ENCODE peak calls at places on chromosomes 3 and 15, in ten cellular contexts. I is AG04450; Y is activated T-helper 1 cell treated with anti-CD3 and anti-CD28 coated beads, Interleukin-2, amount 50 U/mL, for 16 hours; W is HEK293T; B is activated naive CD4-positive, alpha-beta T cell treated with Interleukin-2 at 50 U/mL for 16 hours; V is ELF-1; O is skeletal muscle cell; X is fibroblast of gingiva; F is iris pigment epithelial cell; P is T-cell. C is an unnamed sample.
A peak's percentile ranks its signal among the peaks of the same experiment; 100 is the strongest.

GRCh38 chr15:63494406-63494805 is 10.0 kb upstream of the USP3 start:
- DNase-seq in O (no peak), Y (no peak), P (no peak), B (peak; percentile 42), W (no peak), I (no peak), X (no peak), F (no peak), V (no peak), C (no peak)

GRCh38 chr15:49852756-49853155 is 231.9 kb downstream of the DTWD1 start:
- DNase-seq in I (no peak), O (no peak), X (peak; percentile 65), W (no peak), Y (no peak), B (no peak), P (no peak), V (no peak), F (no peak), C (no peak)

GRCh38 chr15:93466380-93466779 is 377.4 kb upstream of the RGMA start:
- DNase-seq in Y (no peak), P (no peak), W (no peak), F (no peak), O (no peak), X (no peak), I (no peak), B (no peak), V (no peak), C (no peak)

GRCh38 chr15:49621327-49622210 is 721 bp downstream of the DTWD1 start:
- DNase-seq in X (peak; percentile 4), O (no peak), I (no peak), W (no peak), P (no peak), V (no peak), F (peak; percentile 19), B (no peak), Y (no peak), C (no peak)

GRCh38 chr3:130900959-130901358 is 7.1 kb downstream of the ATP2C1 start:
- DNase-seq in X (no peak), W (no peak), V (no peak), O (no peak), Y (no peak), F (peak; percentile 31), P (no peak), B (no peak), I (no peak), C (no peak)

GRCh38 chr15:96849501-96849900 is 519.0 kb downstream of the NR2F2 start:
- DNase-seq in W (no peak), F (peak; percentile 53), B (no peak), Y (no peak), X (peak; percentile 39), V (no peak), I (peak; percentile 11), P (no peak), O (peak; percentile 71), C (no peak)

GRCh38 chr3:168248383-168249047 is 152.8 kb upstream of the GOLIM4 start:
- DNase-seq in F (peak; percentile 36), B (no peak), O (peak; percentile 8), P (no peak), W (peak; percentile 48), Y (no peak), X (peak; percentile 50), V (peak; percentile 63), I (no peak), C (no peak)

GRCh38 chr15:58748040-58748786 is 1.3 kb downstream of the ADAM10 start:
- DNase-seq in P (peak; percentile 26), F (no peak), Y (no peak), V (no peak), O (no peak), W (no peak), X (no peak), B (peak; percentile 55), I (no peak), C (no peak)

GRCh38 chr15:91263632-91264477 is 163.8 kb downstream of the SV2B start:
- DNase-seq in Y (no peak), W (no peak), V (no peak), P (no peak), O (peak; percentile 14), I (no peak), B (no peak), X (no peak), F (peak; percentile 31), C (no peak)

GRCh38 chr3:186644683-186645082 is 4.5 kb downstream of the FETUB start:
- DNase-seq in F (no peak), O (no peak), B (no peak), P (no peak), Y (no peak), X (no peak), I (no peak), V (no peak), W (no peak), C (no peak)

GRCh38 chr3:52028572-52028971 is 27.8 kb downstream of the DUSP7 start:
- DNase-seq in I (no peak), O (no peak), Y (no peak), X (no peak), W (no peak), V (no peak), P (no peak), F (no peak), B (no peak), C (no peak)

GRCh38 chr15:39215006-39215405 is 365.9 kb upstream of the THBS1 start:
- DNase-seq in V (no peak), X (peak; percentile 24), O (no peak), P (no peak), B (no peak), W (no peak), I (no peak), F (no peak), Y (no peak), C (no peak)

GRCh38 chr3:188279696-188280398 is 125.9 kb downstream of the LPP start:
- DNase-seq in I (no peak), O (no peak), X (no peak), W (no peak), V (no peak), B (no peak), F (peak; percentile 79), Y (no peak), P (no peak), C (no peak)

GRCh38 chr3:40877651-40878463 is 321.4 kb upstream of the CTNNB1 start:
- DNase-seq in Y (no peak), B (no peak), V (no peak), I (no peak), P (no peak), W (no peak), F (peak; percentile 47), X (peak; percentile 91), O (peak; percentile 55), C (peak; percentile 87)

GRCh38 chr3:55524565-55525244 is 37.6 kb upstream of the WNT5A start:
- DNase-seq in I (no peak), W (no peak), V (no peak), P (no peak), Y (no peak), F (peak; percentile 76), X (peak; percentile 43), B (no peak), O (no peak), C (no peak)

GRCh38 chr15:63291507-63291906 is 14.1 kb downstream of the APH1B start:
- DNase-seq in I (peak; percentile 37), P (no peak), F (peak; percentile 89), B (no peak), Y (no peak), W (no peak), X (peak; percentile 79), O (peak; percentile 69), V (no peak), C (peak; percentile 75)

GRCh38 chr15:88465633-88466219 is 1.5 kb downstream of the MRPL46 start:
- DNase-seq in P (no peak), Y (no peak), B (no peak), F (peak; percentile 85), I (no peak), O (peak; percentile 46), W (no peak), X (peak; percentile 53), V (no peak), C (no peak)

GRCh38 chr15:66472176-66472999 is 25.2 kb downstream of the SNAPC5 start:
- DNase-seq in I (no peak), O (no peak), V (peak; percentile 56), B (peak; percentile 30), F (peak; percentile 36), W (no peak), Y (peak; percentile 14), P (peak; percentile 30), X (peak; percentile 37), C (no peak)

GRCh38 chr3:94482686-94483085 is 419.8 kb downstream of the NSUN3 start:
- DNase-seq in P (no peak), W (no peak), F (no peak), O (no peak), Y (no peak), V (no peak), I (no peak), X (no peak), B (no peak), C (no peak)

GRCh38 chr3:107650788-107651187 is 128.0 kb downstream of the BBX start:
- DNase-seq in W (no peak), I (no peak), V (no peak), F (no peak), P (no peak), B (no peak), O (no peak), X (no peak), Y (no peak), C (no peak)

GRCh38 chr3:59540241-59540640 is 490.4 kb upstream of the CFAP20DC start:
- DNase-seq in P (no peak), X (peak; percentile 66), B (no peak), V (peak; percentile 68), Y (no peak), F (peak; percentile 69), W (no peak), I (peak; percentile 4), O (no peak), C (no peak)

GRCh38 chr3:190217081-190217480 is 96.4 kb upstream of the P3H2 start:
- DNase-seq in F (peak; percentile 73), Y (no peak), B (no peak), X (peak; percentile 21), V (no peak), O (no peak), W (no peak), P (no peak), I (no peak), C (no peak)

GRCh38 chr3:10758304-10759037 is 57.6 kb upstream of the SLC6A11 start:
- DNase-seq in V (peak; percentile 68), F (peak; percentile 74), I (peak; percentile 36), P (peak; percentile 18), W (peak; percentile 85), O (peak; percentile 18), X (peak; percentile 64), Y (peak; percentile 15), B (peak; percentile 51), C (peak; percentile 40)

GRCh38 chr3:160586679-160587078 is 21.3 kb upstream of the KPNA4 start:
- DNase-seq in F (no peak), X (no peak), O (no peak), B (no peak), I (no peak), W (no peak), V (no peak), P (no peak), Y (no peak), C (no peak)

GRCh38 chr3:152236741-152237140 is 32.0 kb upstream of the MBNL1 start:
- DNase-seq in W (no peak), V (no peak), I (no peak), F (no peak), Y (no peak), O (no peak), B (no peak), X (peak; percentile 44), P (no peak), C (no peak)

GRCh38 chr3:14511971-14512943 is 27.9 kb downstream of the GRIP2 start:
- DNase-seq in X (no peak), F (no peak), V (no peak), P (no peak), B (no peak), O (no peak), W (no peak), Y (no peak), I (no peak), C (no peak)

GRCh38 chr3:189186093-189186492 is 14.3 kb downstream of the TPRG1 start:
- DNase-seq in O (peak; percentile 25), F (peak; percentile 74), P (no peak), I (no peak), V (no peak), B (no peak), W (no peak), Y (no peak), X (peak; percentile 3), C (no peak)

GRCh38 chr3:11562277-11562881 is 81.3 kb downstream of the VGLL4 start:
- DNase-seq in P (no peak), I (no peak), W (no peak), F (no peak), O (no peak), B (no peak), V (no peak), X (no peak), Y (no peak), C (no peak)

C was measured in pulmonary artery endothelial cell.